ENCODE peak calls at places on chromosomes 13 and 19, in five cellular contexts. B, G, K, Q and O are unnamed samples.

GRCh38 chr13:97758317-97758716 is 195.2 kb upstream of the IPO5 start:
- DNase-seq in G (no peak), B (no peak), Q (no peak), K (no peak), O (no peak)

GRCh38 chr13:28623782-28624706 is 34.9 kb upstream of the POMP start:
- DNase-seq in G (peak), B (no peak), K (no peak), Q (no peak), O (no peak)

GRCh38 chr19:13425151-13425550 is 81.1 kb downstream of the CACNA1A start:
- DNase-seq in K (no peak), B (no peak), Q (no peak), G (no peak), O (no peak)

GRCh38 chr13:74977498-74977897 is 504.5 kb downstream of the TBC1D4 start:
- DNase-seq in K (no peak), Q (no peak), G (no peak), B (no peak), O (no peak)

GRCh38 chr19:18776736-18777135 is 14.4 kb downstream of the COMP start:
- DNase-seq in K (no peak), Q (no peak), B (no peak), G (peak), O (no peak)

GRCh38 chr19:913080-913748 is at the start of gene R3HDM4:
- DNase-seq in Q (peak), B (peak), K (peak), G (peak), O (peak)

GRCh38 chr19:16325161-16325527 is 518 bp downstream of the KLF2 start:
- DNase-seq in B (peak), Q (no peak), G (no peak), K (peak), O (peak)

GRCh38 chr13:32905063-32905863 is 111.0 kb upstream of the KL start:
- DNase-seq in B (peak), G (peak), Q (no peak), K (no peak), O (peak)

GRCh38 chr13:98267080-98267912 is 90.2 kb upstream of the RNF113B start:
- DNase-seq in K (no peak), G (peak), Q (no peak), B (peak), O (no peak)

GRCh38 chr19:13135068-13136062 is 14.8 kb downstream of the STX10 start:
- DNase-seq in Q (no peak), B (no peak), K (no peak), G (no peak), O (no peak)

GRCh38 chr19:31071157-31071855 is 277.9 kb downstream of the TSHZ3 start:
- DNase-seq in K (no peak), B (no peak), Q (no peak), G (no peak), O (no peak)

GRCh38 chr13:65638572-65639168 is 1591.5 kb downstream of the PCDH9 start:
- DNase-seq in K (no peak), B (no peak), G (peak), Q (no peak), O (peak)

GRCh38 chr19:20388826-20389225 is 176.8 kb downstream of the ZNF737 start:
- DNase-seq in B (no peak), G (no peak), K (no peak), Q (no peak), O (no peak)

GRCh38 chr13:50133277-50133953 is 118.2 kb downstream of the KCNRG start:
- DNase-seq in K (no peak), G (no peak), Q (no peak), B (no peak), O (no peak)

GRCh38 chr19:3065675-3066357 is 3.5 kb upstream of the TLE5 start:
- DNase-seq in Q (no peak), G (no peak), B (peak), K (no peak), O (peak)

GRCh38 chr13:40342901-40343300 is 323.5 kb downstream of the FOXO1 start:
- DNase-seq in K (no peak), G (no peak), Q (no peak), B (no peak), O (no peak)